ENCODE peak calls at places on chromosomes 11 and 22, in five cellular contexts. One of them, this sample, is unnamed.

GRCh38 chr11:3959015-3959917 is 103.8 kb downstream of the STIM1 start:
- DNase-seq in K562: peak
- DNase-seq in gastrocnemius medialis: no peak
- DNase-seq in endothelial cell: peak
- DNase-seq in cardiac fibroblast: peak
- DNase-seq in this sample: no peak

GRCh38 chr11:130528862-130529261 is 80.4 kb downstream of the ADAMTS15 start:
- DNase-seq in K562: no peak
- DNase-seq in gastrocnemius medialis: no peak
- DNase-seq in endothelial cell: no peak
- DNase-seq in cardiac fibroblast: peak
- DNase-seq in this sample: no peak

GRCh38 chr11:36164522-36165250 is 124.5 kb downstream of the COMMD9 start:
- DNase-seq in K562: no peak
- DNase-seq in gastrocnemius medialis: no peak
- DNase-seq in endothelial cell: no peak
- DNase-seq in cardiac fibroblast: no peak
- DNase-seq in this sample: no peak

GRCh38 chr22:27494821-27495220 is 306.7 kb downstream of the MN1 start:
- DNase-seq in K562: no peak
- DNase-seq in gastrocnemius medialis: no peak
- DNase-seq in endothelial cell: no peak
- DNase-seq in cardiac fibroblast: no peak
- DNase-seq in this sample: no peak

GRCh38 chr11:123426766-123427165 is 3.3 kb upstream of the GRAMD1B start:
- DNase-seq in K562: no peak
- DNase-seq in gastrocnemius medialis: peak
- DNase-seq in endothelial cell: no peak
- DNase-seq in cardiac fibroblast: no peak
- DNase-seq in this sample: no peak

GRCh38 chr11:9992306-9992705 is 301.7 kb downstream of the SBF2 start:
- DNase-seq in K562: no peak
- DNase-seq in gastrocnemius medialis: no peak
- DNase-seq in endothelial cell: no peak
- DNase-seq in cardiac fibroblast: no peak
- DNase-seq in this sample: no peak

GRCh38 chr11:130858215-130858614 is 58.1 kb downstream of the SNX19 start:
- DNase-seq in K562: peak
- DNase-seq in gastrocnemius medialis: no peak
- DNase-seq in endothelial cell: no peak
- DNase-seq in cardiac fibroblast: no peak
- DNase-seq in this sample: no peak

GRCh38 chr22:40668611-40669390 is 10.5 kb upstream of the MCHR1 start:
- DNase-seq in K562: peak
- DNase-seq in gastrocnemius medialis: no peak
- DNase-seq in endothelial cell: peak
- DNase-seq in cardiac fibroblast: peak
- DNase-seq in this sample: no peak

GRCh38 chr11:44309483-44310197 is at the start of gene ALX4:
- DNase-seq in K562: peak
- DNase-seq in gastrocnemius medialis: no peak
- DNase-seq in endothelial cell: no peak
- DNase-seq in cardiac fibroblast: no peak
- DNase-seq in this sample: no peak

GRCh38 chr11:104093426-104094280 is 57.2 kb downstream of the DDI1 start:
- DNase-seq in K562: no peak
- DNase-seq in gastrocnemius medialis: no peak
- DNase-seq in endothelial cell: no peak
- DNase-seq in cardiac fibroblast: no peak
- DNase-seq in this sample: no peak

GRCh38 chr11:15967166-15967565 is 389.2 kb downstream of the SOX6 start:
- DNase-seq in K562: peak
- DNase-seq in gastrocnemius medialis: no peak
- DNase-seq in endothelial cell: no peak
- DNase-seq in cardiac fibroblast: peak
- DNase-seq in this sample: no peak

GRCh38 chr22:30873086-30873650 is 95.4 kb downstream of the MORC2 start:
- DNase-seq in K562: no peak
- DNase-seq in gastrocnemius medialis: no peak
- DNase-seq in endothelial cell: no peak
- DNase-seq in cardiac fibroblast: no peak
- DNase-seq in this sample: no peak

GRCh38 chr11:85827768-85828639 is 17.1 kb upstream of the SYTL2 start:
- DNase-seq in K562: no peak
- DNase-seq in gastrocnemius medialis: no peak
- DNase-seq in endothelial cell: no peak
- DNase-seq in cardiac fibroblast: peak
- DNase-seq in this sample: no peak

GRCh38 chr11:74138572-74138971 is 32.2 kb downstream of the C2CD3 start:
- DNase-seq in K562: peak
- DNase-seq in gastrocnemius medialis: peak
- DNase-seq in endothelial cell: no peak
- DNase-seq in cardiac fibroblast: peak
- DNase-seq in this sample: peak

GRCh38 chr22:35601743-35602633 is 15.1 kb downstream of the MB start:
- DNase-seq in K562: no peak
- DNase-seq in gastrocnemius medialis: peak
- DNase-seq in endothelial cell: no peak
- DNase-seq in cardiac fibroblast: peak
- DNase-seq in this sample: peak

GRCh38 chr11:2912498-2912897 is 16.7 kb downstream of the PHLDA2 start:
- DNase-seq in K562: peak
- DNase-seq in gastrocnemius medialis: no peak
- DNase-seq in endothelial cell: no peak
- DNase-seq in cardiac fibroblast: peak
- DNase-seq in this sample: no peak

GRCh38 chr11:3189193-3189843 is 24.2 kb upstream of the OSBPL5 start:
- DNase-seq in K562: peak
- DNase-seq in gastrocnemius medialis: no peak
- DNase-seq in endothelial cell: no peak
- DNase-seq in cardiac fibroblast: no peak
- DNase-seq in this sample: no peak

GRCh38 chr11:130999086-130999485 is 82.8 kb upstream of the SNX19 start:
- DNase-seq in K562: no peak
- DNase-seq in gastrocnemius medialis: no peak
- DNase-seq in endothelial cell: no peak
- DNase-seq in cardiac fibroblast: peak
- DNase-seq in this sample: no peak

GRCh38 chr11:67113231-67113721 is 5.8 kb upstream of the KDM2A start:
- DNase-seq in K562: no peak
- DNase-seq in gastrocnemius medialis: no peak
- DNase-seq in endothelial cell: no peak
- DNase-seq in cardiac fibroblast: no peak
- DNase-seq in this sample: no peak

GRCh38 chr11:69483696-69484426 is 2.4 kb downstream of the LINC01488 start:
- DNase-seq in K562: no peak
- DNase-seq in gastrocnemius medialis: no peak
- DNase-seq in endothelial cell: no peak
- DNase-seq in cardiac fibroblast: no peak
- DNase-seq in this sample: no peak

GRCh38 chr11:69484427-69485259 is 3.2 kb downstream of the LINC01488 start:
- DNase-seq in K562: no peak
- DNase-seq in gastrocnemius medialis: no peak
- DNase-seq in endothelial cell: no peak
- DNase-seq in cardiac fibroblast: no peak
- DNase-seq in this sample: no peak

GRCh38 chr11:69481393-69481844 is at the start of gene LINC01488:
- DNase-seq in K562: no peak
- DNase-seq in gastrocnemius medialis: no peak
- DNase-seq in endothelial cell: no peak
- DNase-seq in cardiac fibroblast: no peak
- DNase-seq in this sample: no peak

GRCh38 chr11:69482322-69482721 is 859 bp downstream of the LINC01488 start:
- DNase-seq in K562: no peak
- DNase-seq in gastrocnemius medialis: no peak
- DNase-seq in endothelial cell: no peak
- DNase-seq in cardiac fibroblast: no peak
- DNase-seq in this sample: no peak

DNA sequence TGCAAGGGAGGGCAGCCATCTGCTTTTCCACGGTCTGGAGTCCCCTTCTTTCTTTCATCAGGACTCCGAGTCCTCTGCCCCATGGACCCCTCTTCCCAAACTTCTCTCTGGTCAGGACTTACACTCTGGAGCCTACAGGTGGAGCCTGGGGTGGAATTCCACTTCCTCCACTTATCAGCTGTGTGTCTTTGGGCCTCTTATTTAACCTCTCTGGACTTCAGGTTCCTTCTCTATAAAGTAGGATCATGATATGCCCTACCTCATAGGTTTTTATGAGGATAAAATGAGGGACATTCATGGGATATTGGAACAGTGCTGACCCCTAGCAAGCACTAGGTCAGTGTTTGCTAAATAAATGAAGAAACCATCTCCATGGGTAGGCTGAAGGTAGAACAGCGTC is 1.7 kb downstream of the LINC01488 start:
- DNase-seq in K562: no peak
- DNase-seq in gastrocnemius medialis: no peak
- DNase-seq in endothelial cell: no peak
- DNase-seq in cardiac fibroblast: no peak
- DNase-seq in this sample: no peak
- TF ChIP-seq CTCF in K562: no peak
- TF ChIP-seq CTCF in gastrocnemius medialis: no peak
- TF ChIP-seq CTCF in endothelial cell: no peak
- TF ChIP-seq CTCF in cardiac fibroblast: no peak
- TF ChIP-seq CTCF in this sample: no peak

GRCh38 chr11:94567181-94567670 is at the start of gene PIWIL4:
- DNase-seq in K562: peak
- DNase-seq in gastrocnemius medialis: no peak
- DNase-seq in endothelial cell: no peak
- DNase-seq in cardiac fibroblast: no peak
- DNase-seq in this sample: no peak

GRCh38 chr11:94568200-94568599 is 1.0 kb downstream of the PIWIL4 start:
- DNase-seq in K562: no peak
- DNase-seq in gastrocnemius medialis: no peak
- DNase-seq in endothelial cell: no peak
- DNase-seq in cardiac fibroblast: no peak
- DNase-seq in this sample: no peak

GRCh38 chr11:94563176-94563847 is 3.9 kb upstream of the PIWIL4 start:
- DNase-seq in K562: peak
- DNase-seq in gastrocnemius medialis: no peak
- DNase-seq in endothelial cell: no peak
- DNase-seq in cardiac fibroblast: peak
- DNase-seq in this sample: no peak

GRCh38 chr11:94568717-94569116 is 1.5 kb downstream of the PIWIL4 start:
- DNase-seq in K562: no peak
- DNase-seq in gastrocnemius medialis: no peak
- DNase-seq in endothelial cell: no peak
- DNase-seq in cardiac fibroblast: no peak
- DNase-seq in this sample: no peak

DNA sequence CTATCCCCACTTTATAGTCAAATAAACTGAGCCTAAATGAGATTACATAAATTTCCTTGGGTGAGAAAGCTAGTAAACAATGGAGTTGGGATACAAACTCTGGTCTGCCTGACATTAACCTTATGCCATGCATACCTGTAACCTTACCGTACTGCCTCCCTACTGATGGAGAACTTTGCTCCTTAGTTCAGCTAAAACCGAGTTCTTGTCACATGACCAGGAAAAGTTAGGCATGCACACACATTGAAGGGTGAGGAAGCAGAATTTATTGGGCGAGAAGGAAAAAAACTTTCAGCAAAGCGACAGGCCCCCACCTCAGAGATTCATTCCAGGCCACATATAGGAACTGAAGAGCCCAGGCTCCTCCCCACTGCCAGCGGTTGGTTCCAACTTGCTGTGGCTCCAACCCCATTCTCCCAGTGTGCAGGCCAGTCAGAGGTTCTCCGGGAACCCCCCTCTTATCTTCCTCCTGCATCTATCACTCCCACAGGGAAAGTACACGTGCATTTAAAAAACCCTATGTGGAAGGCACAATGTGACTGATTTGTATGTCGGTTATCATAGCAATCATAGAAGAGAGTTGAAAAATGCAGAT is 3.2 kb upstream of the PIWIL4 start:
- DNase-seq in K562: peak
- DNase-seq in gastrocnemius medialis: no peak
- DNase-seq in endothelial cell: no peak
- DNase-seq in cardiac fibroblast: no peak
- DNase-seq in this sample: no peak
- TF ChIP-seq CTCF in K562: no peak
- TF ChIP-seq CTCF in gastrocnemius medialis: no peak
- TF ChIP-seq CTCF in endothelial cell: no peak
- TF ChIP-seq CTCF in cardiac fibroblast: no peak
- TF ChIP-seq CTCF in this sample: no peak

DNA sequence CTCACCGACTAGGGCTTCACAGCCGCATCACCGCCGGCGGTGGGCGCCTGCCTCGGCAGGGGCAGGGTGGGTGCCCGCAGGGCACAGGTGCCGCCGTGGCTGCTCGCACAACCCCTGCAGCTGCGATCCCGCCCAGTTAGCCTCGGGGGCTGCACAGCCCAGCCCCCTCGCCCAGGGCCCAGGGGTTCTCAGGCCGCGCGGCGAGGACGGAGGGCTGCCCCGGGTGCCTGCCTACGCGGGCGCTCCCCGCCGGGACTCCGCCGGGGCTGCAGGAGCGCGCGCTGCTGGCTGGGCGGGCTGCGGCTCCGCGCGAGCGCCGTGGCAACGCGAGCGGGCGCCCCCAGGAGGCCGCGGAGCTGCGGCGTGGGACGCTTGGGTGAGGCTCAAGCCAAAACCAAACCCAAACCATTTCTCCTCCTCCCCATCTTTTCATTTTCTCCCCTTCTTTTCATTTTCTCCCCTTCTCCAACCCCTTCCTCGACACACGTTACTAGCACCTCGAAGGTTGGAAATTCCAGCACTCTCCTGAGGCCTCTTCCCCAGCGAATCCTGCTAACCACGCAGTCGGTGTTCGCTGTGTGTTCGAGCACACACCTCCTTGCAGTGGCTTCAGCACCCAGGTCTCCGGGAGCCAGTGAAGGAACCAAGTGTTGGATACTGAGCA is at the start of gene MICAL3:
- DNase-seq in K562: peak
- DNase-seq in gastrocnemius medialis: peak
- DNase-seq in endothelial cell: peak
- DNase-seq in cardiac fibroblast: peak
- DNase-seq in this sample: no peak
- TF ChIP-seq CTCF in K562: peak
- TF ChIP-seq CTCF in gastrocnemius medialis: peak
- TF ChIP-seq CTCF in endothelial cell: no peak
- TF ChIP-seq CTCF in cardiac fibroblast: peak
- TF ChIP-seq CTCF in this sample: peak

DNA sequence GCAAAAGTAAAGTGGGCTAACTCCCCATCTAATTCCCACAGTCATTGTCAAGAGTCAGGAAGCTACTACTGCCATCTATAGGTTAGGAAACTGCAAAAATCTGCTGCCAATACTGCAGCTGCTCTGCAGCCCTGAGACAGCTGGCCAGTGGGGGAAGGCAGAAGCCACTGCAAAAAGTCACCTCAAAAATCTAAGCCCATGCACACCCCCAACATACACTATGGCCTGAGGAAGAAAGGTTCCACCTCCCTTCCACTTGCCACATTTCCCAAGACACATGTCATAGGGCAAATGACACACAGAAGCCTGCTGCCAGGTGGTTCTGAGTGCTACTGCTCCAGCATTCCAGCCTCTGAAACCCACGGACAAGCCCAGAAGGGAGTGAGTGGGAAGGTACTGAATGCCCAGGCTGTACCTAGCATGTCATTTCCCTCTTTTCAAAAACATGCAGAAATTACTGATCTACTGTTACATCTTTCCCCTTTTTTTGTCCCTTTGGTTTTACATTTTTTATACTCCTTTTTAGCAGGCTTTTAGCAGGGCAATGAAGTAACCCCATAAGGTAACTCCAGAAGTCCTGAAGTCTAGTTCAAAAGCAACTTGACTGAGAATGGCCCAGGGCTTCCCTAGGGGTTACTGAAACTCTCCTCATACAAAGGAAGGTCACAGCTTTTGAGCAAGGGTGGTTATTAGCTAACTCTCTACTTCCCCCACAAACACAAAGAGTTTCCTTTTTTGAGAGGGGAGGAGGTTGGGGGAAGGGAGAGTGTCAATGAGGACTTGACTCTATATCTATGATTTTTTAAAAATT is 36.8 kb downstream of the DGCR2 start:
- DNase-seq in K562: peak
- DNase-seq in gastrocnemius medialis: no peak
- DNase-seq in endothelial cell: peak
- DNase-seq in cardiac fibroblast: peak
- DNase-seq in this sample: no peak
- TF ChIP-seq CTCF in K562: peak
- TF ChIP-seq CTCF in gastrocnemius medialis: peak
- TF ChIP-seq CTCF in endothelial cell: no peak
- TF ChIP-seq CTCF in cardiac fibroblast: peak
- TF ChIP-seq CTCF in this sample: no peak

This sample was measured in tibial nerve.